ENCODE peak calls at places on chromosomes 3 and 15, in six cellular contexts. I is BE2C; X is suprapubic skin; C is H9; P is bronchial epithelial cell; T is CD8-positive, alpha-beta T cell. L is an unnamed sample.

GRCh38 chr15:73244333-73244732 is 124.4 kb downstream of the HCN4 start:
- DNase-seq in I (no peak), X (no peak), C (peak; percentile 37), P (peak; percentile 41), T (no peak), L (no peak)

GRCh38 chr3:143298886-143299535 is 179.4 kb downstream of the CHST2 start:
- DNase-seq in I (no peak), X (no peak), C (no peak), P (no peak), T (no peak), L (no peak)

GRCh38 chr3:152835311-152836102 is 576 bp downstream of the P2RY1 start:
- DNase-seq in I (peak; percentile 53), X (peak; percentile 67), C (peak; percentile 52), P (peak; percentile 53), T (no peak), L (no peak)

GRCh38 chr3:21989643-21990042 is 238.6 kb upstream of the ZNF385D start:
- DNase-seq in I (no peak), X (no peak), C (no peak), P (no peak), T (no peak), L (no peak)

GRCh38 chr15:96416934-96417759 is 86.6 kb downstream of the NR2F2 start:
- DNase-seq in I (no peak), X (no peak), C (peak; percentile 58), P (peak; percentile 6), T (no peak), L (no peak)

GRCh38 chr3:160129459-160130061 is 95.7 kb upstream of the C3orf80 start:
- DNase-seq in I (no peak), X (no peak), C (no peak), P (peak; percentile 97), T (no peak), L (no peak)

GRCh38 chr15:67468431-67468830 is 52.5 kb upstream of the C15orf61 start:
- DNase-seq in I (no peak), X (no peak), C (no peak), P (no peak), T (no peak), L (no peak)

GRCh38 chr15:27696530-27696929 is 402.6 kb downstream of the OCA2 start:
- DNase-seq in I (no peak), X (no peak), C (no peak), P (no peak), T (no peak), L (no peak)

GRCh38 chr3:100210777-100211145 is 50.0 kb upstream of the TBC1D23 start:
- DNase-seq in I (no peak), X (no peak), C (peak; percentile 56), P (peak; percentile 17), T (no peak), L (no peak)

GRCh38 chr15:52255008-52255407 is 40.6 kb downstream of the MYO5C start:
- DNase-seq in I (no peak), X (no peak), C (no peak), P (peak; percentile 81), T (no peak), L (no peak)

GRCh38 chr3:159166899-159167586 is 365.2 kb downstream of the MFSD1 start:
- DNase-seq in I (no peak), X (no peak), C (no peak), P (no peak), T (no peak), L (no peak)

GRCh38 chr15:33581032-33581431 is 270.3 kb downstream of the RYR3 start:
- DNase-seq in I (no peak), X (no peak), C (no peak), P (peak; percentile 84), T (no peak), L (no peak)

GRCh38 chr3:116064646-116065045 is 380.6 kb downstream of the LSAMP start:
- DNase-seq in I (no peak), X (no peak), C (no peak), P (peak; percentile 23), T (no peak), L (no peak)

GRCh38 chr15:38555686-38556334 is 8.8 kb downstream of the RASGRP1 start:
- DNase-seq in I (no peak), X (no peak), C (no peak), P (peak; percentile 10), T (no peak), L (no peak)

GRCh38 chr15:40369971-40370370 is 12.0 kb downstream of the DISP2 start:
- DNase-seq in I (no peak), X (no peak), C (no peak), P (no peak), T (no peak), L (no peak)

GRCh38 chr3:117562000-117562399 is 852.4 kb downstream of the TUSC7 start:
- DNase-seq in I (no peak), X (no peak), C (no peak), P (no peak), T (no peak), L (no peak)

GRCh38 chr3:113018461-113019181 is 27.8 kb downstream of the GTPBP8 start:
- DNase-seq in I (no peak), X (no peak), C (no peak), P (peak; percentile 43), T (no peak), L (no peak)

GRCh38 chr3:167859610-167860009 is 124.1 kb downstream of the SERPINI1 start:
- DNase-seq in I (no peak), X (no peak), C (no peak), P (no peak), T (no peak), L (no peak)

GRCh38 chr15:100111103-100112060 is 230.4 kb downstream of the ADAMTS17 start:
- DNase-seq in I (peak; percentile 67), X (peak; percentile 80), C (no peak), P (peak; percentile 79), T (no peak), L (no peak)

GRCh38 chr3:17645074-17645698 is 97.2 kb downstream of the TBC1D5 start:
- DNase-seq in I (peak; percentile 13), X (no peak), C (no peak), P (peak; percentile 76), T (no peak), L (no peak)

DNA sequence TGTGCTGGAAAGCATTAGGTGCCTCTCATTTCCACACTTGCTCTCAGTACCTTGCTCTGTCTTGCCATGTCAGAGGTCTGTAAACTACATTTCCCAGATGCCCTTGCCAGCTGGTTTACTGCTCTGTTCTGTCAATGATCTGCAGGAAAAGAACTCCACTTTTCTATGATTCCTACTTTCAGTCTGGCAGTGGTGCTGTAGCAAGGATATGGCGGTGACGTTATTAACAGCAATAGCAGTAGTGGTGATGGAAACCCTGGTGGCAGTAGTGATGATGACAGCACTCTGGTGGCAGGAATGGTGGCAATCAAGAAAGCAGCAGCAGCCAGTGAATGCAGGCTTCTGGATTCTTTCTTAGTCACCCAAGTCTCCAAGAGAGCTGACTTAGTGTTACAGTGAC is 665.2 kb downstream of the DIPK2A start:
- DNase-seq in I (peak; percentile 13), X (no peak), C (peak; percentile 68), P (no peak), T (no peak), L (no peak)
- TF ChIP-seq CTCF in I (peak; percentile 18), X (no peak), C (peak; percentile 56), P (no peak), T (no peak), L (no peak)

DNA sequence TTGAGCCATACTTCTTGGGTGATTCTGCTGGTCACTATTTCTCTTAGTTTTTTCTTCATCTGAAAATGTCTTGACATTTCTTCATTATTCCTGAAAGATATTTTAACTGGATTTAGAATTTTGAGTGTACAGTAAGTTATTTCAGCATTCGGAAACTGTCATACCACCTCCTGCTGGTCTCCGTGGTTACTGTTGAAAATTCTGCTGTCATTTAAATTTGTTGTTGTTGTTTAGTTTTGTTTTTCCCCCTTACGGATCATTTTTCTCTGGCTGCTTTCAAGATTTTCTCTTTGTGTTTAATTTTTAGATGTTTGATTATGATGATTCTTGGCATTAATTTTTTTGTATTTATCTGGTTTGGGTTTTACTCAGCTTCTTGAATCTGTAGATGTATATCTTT is 100.5 kb downstream of the CHRNA7 start:
- DNase-seq in I (no peak), X (no peak), C (no peak), P (no peak), T (no peak), L (no peak)
- TF ChIP-seq CTCF in I (peak; percentile 46), X (no peak), C (peak; percentile 47), P (no peak), T (no peak), L (no peak)

GRCh38 chr3:40451551-40451950 is 5.6 kb upstream of the RPL14 start:
- DNase-seq in I (no peak), X (no peak), C (no peak), P (peak; percentile 69), T (no peak), L (no peak)

GRCh38 chr3:40452057-40452456 is 5.1 kb upstream of the RPL14 start:
- DNase-seq in I (no peak), X (no peak), C (no peak), P (no peak), T (no peak), L (no peak)

GRCh38 chr3:40452562-40452875 is 4.6 kb upstream of the RPL14 start:
- DNase-seq in I (no peak), X (no peak), C (no peak), P (no peak), T (no peak), L (no peak)

GRCh38 chr3:40453933-40454332 is 3.2 kb upstream of the RPL14 start:
- DNase-seq in I (no peak), X (no peak), C (no peak), P (no peak), T (no peak), L (no peak)

DNA sequence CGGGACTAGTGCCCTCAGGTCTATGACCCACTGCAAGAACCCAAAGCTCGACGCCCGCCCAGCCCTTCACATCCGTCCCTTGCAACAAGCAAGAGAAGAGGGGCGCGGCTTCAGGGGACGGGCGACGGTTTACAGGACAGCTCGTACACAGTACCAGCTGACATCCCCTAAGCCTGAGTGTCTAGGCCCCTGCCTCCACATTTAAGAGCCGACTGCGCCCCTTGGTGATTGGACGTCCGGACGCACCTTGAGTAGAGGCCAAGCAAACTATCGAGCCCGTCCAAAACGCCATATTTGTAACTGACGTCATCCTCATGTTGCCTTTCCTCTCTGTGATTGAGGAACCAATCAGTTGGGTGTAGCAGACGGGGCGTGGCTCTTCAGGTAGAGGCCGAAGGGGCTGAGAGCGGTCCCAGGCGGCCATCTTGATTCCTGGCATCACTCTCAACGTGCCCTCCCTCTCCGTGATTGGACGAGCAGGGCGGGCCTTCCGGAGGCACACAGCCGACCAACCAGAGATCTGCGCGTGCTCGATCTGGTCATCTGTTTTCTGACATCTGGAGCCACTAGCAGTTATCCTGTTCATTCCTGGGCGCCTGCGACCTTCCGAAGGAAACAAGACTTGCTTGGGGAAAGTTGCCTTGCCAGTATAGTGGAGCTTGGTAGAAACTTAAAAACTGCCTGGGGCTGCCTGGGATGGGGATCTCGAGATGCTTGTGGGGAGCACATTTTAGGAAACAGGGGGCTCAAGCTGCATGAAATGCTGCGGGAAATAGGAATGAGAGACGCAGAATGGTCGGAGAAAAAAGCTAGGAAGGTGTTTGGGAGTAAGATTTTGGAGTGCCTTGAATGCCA is 4.0 kb upstream of the RPL14 start:
- DNase-seq in I (peak; percentile 95), X (peak; percentile 99), C (peak; percentile 100), P (peak; percentile 98), T (peak; percentile 95), L (peak; percentile 84)
- TF ChIP-seq CTCF in I (no peak), X (no peak), C (no peak), P (no peak), T (no peak), L (no peak)

DNA sequence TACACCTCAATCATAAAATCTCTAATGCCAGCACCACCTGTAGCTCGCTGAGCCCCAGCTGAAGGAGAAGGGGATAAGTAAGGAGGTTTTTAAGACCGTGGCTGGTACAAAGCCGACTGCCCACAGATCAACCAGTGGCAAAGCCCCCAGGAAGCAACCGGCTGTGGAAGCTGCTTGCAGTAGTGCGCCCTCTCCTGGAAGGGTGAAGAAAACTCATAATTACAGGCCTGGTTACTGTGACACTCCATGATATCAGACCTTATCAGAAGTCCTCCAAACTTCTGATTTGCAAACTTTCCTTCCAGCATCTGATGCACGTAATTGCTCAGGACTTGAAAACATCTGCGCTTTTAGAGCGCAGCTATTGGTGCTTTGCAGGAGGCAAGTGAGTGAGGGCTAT is 63.1 kb upstream of the MCTP2 start:
- DNase-seq in I (no peak), X (no peak), C (no peak), P (peak; percentile 3), T (no peak), L (no peak)
- TF ChIP-seq CTCF in I (peak; percentile 39), X (no peak), C (peak; percentile 74), P (peak; percentile 42), T (no peak), L (no peak)

L was measured in omental fat pad.